ENCODE peak calls at places on chromosomes 16 and 17, in nine cellular contexts. G is putamen, Q is HCT116, C is left ventricle myocardium superior, I is NCI-H510A treated with DMSO at 0.1 percent for 48 hours, E is body of pancreas, W is fibroblast of villous mesenchyme, O is fibroblast of pulmonary artery, N is HEK293T. A is an unnamed sample.

GRCh38 chr17:35879748-35880654 is at the start of gene CCL5:
- DNase-seq in O (peak; percentile 59), I (no peak), N (no peak), W (no peak), C (no peak), G (no peak), E (no peak), Q (no peak), A (no peak)

GRCh38 chr16:11581677-11582076 is 5.0 kb downstream of the LITAF start:
- DNase-seq in E (no peak), Q (no peak), G (no peak), N (no peak), C (no peak), I (no peak), W (no peak), O (no peak), A (no peak)

GRCh38 chr17:62819511-62820221 is 11.6 kb upstream of the MARCHF10 start:
- DNase-seq in C (peak; percentile 63), O (peak; percentile 98), N (peak; percentile 34), W (peak; percentile 98), Q (peak; percentile 71), G (no peak), I (no peak), E (peak; percentile 78), A (peak; percentile 83)

GRCh38 chr17:68906638-68907037 is 48.6 kb downstream of the ABCA8 start:
- DNase-seq in N (peak; percentile 13), G (no peak), E (peak; percentile 4), C (no peak), Q (peak; percentile 46), I (no peak), W (no peak), O (peak; percentile 64), A (no peak)

GRCh38 chr17:35766903-35767510 is 6.3 kb downstream of the C17orf50 start:
- DNase-seq in I (peak; percentile 13), E (peak; percentile 48), C (no peak), W (peak; percentile 62), O (peak; percentile 68), Q (no peak), G (peak; percentile 25), N (no peak), A (no peak)

GRCh38 chr17:75878174-75878998 is at the start of gene TRIM47:
- DNase-seq in O (peak; percentile 77), I (peak; percentile 52), Q (no peak), W (peak; percentile 75), N (peak; percentile 42), C (peak; percentile 89), E (peak; percentile 66), G (peak; percentile 75), A (peak; percentile 73)

GRCh38 chr17:5419959-5420653 is at the start of gene RPAIN:
- DNase-seq in W (no peak), G (peak; percentile 91), Q (peak; percentile 81), E (peak; percentile 92), C (peak; percentile 92), O (peak; percentile 87), N (peak; percentile 85), I (peak; percentile 96), A (peak; percentile 92)

GRCh38 chr17:79808763-79809529 is 12.1 kb upstream of the CBX8 start:
- DNase-seq in Q (peak; percentile 60), W (no peak), G (no peak), O (peak; percentile 61), E (peak; percentile 71), N (no peak), C (no peak), I (peak; percentile 78), A (no peak)

GRCh38 chr17:76365256-76365903 is 11.7 kb upstream of the PRPSAP1 start:
- DNase-seq in Q (peak; percentile 57), E (no peak), C (no peak), W (peak; percentile 38), G (no peak), O (peak; percentile 42), N (no peak), I (no peak), A (no peak)

GRCh38 chr17:50219345-50219744 is 17.9 kb upstream of the COL1A1 start:
- DNase-seq in W (peak; percentile 88), O (peak; percentile 78), C (no peak), E (no peak), I (no peak), Q (no peak), N (no peak), G (no peak), A (no peak)

GRCh38 chr16:83095926-83096692 is 469.3 kb downstream of the CDH13 start:
- DNase-seq in C (no peak), Q (no peak), E (no peak), I (no peak), O (peak; percentile 18), W (peak; percentile 13), G (no peak), N (no peak), A (no peak)

GRCh38 chr17:10061131-10061581 is 137.2 kb downstream of the GAS7 start:
- DNase-seq in O (no peak), Q (no peak), E (peak; percentile 25), N (no peak), C (peak; percentile 60), G (no peak), I (no peak), W (peak; percentile 42), A (no peak)